ENCODE peak calls at places on chromosomes 3 and 15, in four cellular contexts. O is mucosa of descending colon, G is cardiac fibroblast, D is choroid plexus epithelial cell. H is an unnamed sample.

GRCh38 chr15:85142324-85142723 is 160.7 kb downstream of the PDE8A start:
- DNase-seq in O (no peak), G (peak), D (peak), H (no peak)

GRCh38 chr3:175187586-175187985 is 328.5 kb downstream of the NAALADL2 start:
- DNase-seq in G (no peak), O (no peak), D (no peak), H (no peak)

GRCh38 chr15:69760890-69761568 is 308.4 kb downstream of the RPLP1 start:
- DNase-seq in G (peak), O (peak), D (peak), H (peak)

GRCh38 chr3:120496278-120496975 is 45.6 kb upstream of the FSTL1 start:
- DNase-seq in O (no peak), G (peak), D (peak), H (no peak)

GRCh38 chr3:120795017-120795648 is 52.6 kb downstream of the GTF2E1 start:
- DNase-seq in G (peak), O (no peak), D (peak), H (peak)

GRCh38 chr3:40911928-40912327 is 287.4 kb upstream of the CTNNB1 start:
- DNase-seq in D (no peak), G (no peak), O (no peak), H (no peak)

GRCh38 chr3:37934631-37935289 is 55.8 kb upstream of the VILL start:
- DNase-seq in D (peak), O (no peak), G (peak), H (no peak)

GRCh38 chr15:84611631-84612030 is 10.8 kb downstream of the ZSCAN2 start:
- DNase-seq in O (no peak), G (no peak), D (no peak), H (no peak)

GRCh38 chr3:126390201-126390600 is 4.5 kb upstream of the CFAP100 start:
- DNase-seq in D (no peak), G (no peak), O (no peak), H (peak)

GRCh38 chr3:40719660-40720287 is 195.0 kb downstream of the ZNF621 start:
- DNase-seq in G (peak), O (no peak), D (peak), H (no peak)

GRCh38 chr3:80677796-80678195 is 910.0 kb upstream of the ROBO1 start:
- DNase-seq in G (peak), D (peak), O (no peak), H (no peak)

GRCh38 chr3:127775398-127776109 is 46.8 kb downstream of the MGLL start:
- DNase-seq in D (peak), O (no peak), G (peak), H (no peak)

GRCh38 chr15:100383302-100384107 is 41.7 kb upstream of the ADAMTS17 start:
- DNase-seq in O (no peak), G (peak), D (peak), H (no peak)

GRCh38 chr3:129441215-129441614 is 1.2 kb downstream of the IFT122 start:
- DNase-seq in D (peak), G (no peak), O (no peak), H (no peak)

GRCh38 chr15:29242466-29243242 is 27.0 kb downstream of the NSMCE3 start:
- DNase-seq in D (peak), G (peak), O (no peak), H (no peak)

GRCh38 chr15:89728254-89728653 is 22.8 kb downstream of the MESP1 start:
- DNase-seq in O (no peak), D (peak), G (peak), H (no peak)

GRCh38 chr3:194470615-194471014 is 16.2 kb downstream of the ATP13A3 start:
- DNase-seq in D (no peak), O (no peak), G (no peak), H (no peak)

GRCh38 chr3:194466761-194467356 is 19.9 kb downstream of the ATP13A3 start:
- DNase-seq in G (no peak), O (no peak), D (no peak), H (no peak)

GRCh38 chr3:194469977-194470376 is 16.8 kb downstream of the ATP13A3 start:
- DNase-seq in D (no peak), O (no peak), G (no peak), H (no peak)

GRCh38 chr3:194465920-194466570 is 20.8 kb downstream of the ATP13A3 start:
- DNase-seq in G (no peak), O (no peak), D (no peak), H (no peak)

GRCh38 chr3:194468086-194468485 is 18.7 kb downstream of the ATP13A3 start:
- DNase-seq in O (no peak), G (no peak), D (no peak), H (no peak)
- H3K4me3 ChIP-seq in O (no peak), G (no peak), D (no peak), H (no peak)

GRCh38 chr3:153165211-153165815 is 3.3 kb downstream of the RAP2B start:
- DNase-seq in O (no peak), D (peak), G (peak), H (no peak)
- H3K4me3 ChIP-seq in O (no peak), D (peak), G (no peak), H (no peak)

DNA sequence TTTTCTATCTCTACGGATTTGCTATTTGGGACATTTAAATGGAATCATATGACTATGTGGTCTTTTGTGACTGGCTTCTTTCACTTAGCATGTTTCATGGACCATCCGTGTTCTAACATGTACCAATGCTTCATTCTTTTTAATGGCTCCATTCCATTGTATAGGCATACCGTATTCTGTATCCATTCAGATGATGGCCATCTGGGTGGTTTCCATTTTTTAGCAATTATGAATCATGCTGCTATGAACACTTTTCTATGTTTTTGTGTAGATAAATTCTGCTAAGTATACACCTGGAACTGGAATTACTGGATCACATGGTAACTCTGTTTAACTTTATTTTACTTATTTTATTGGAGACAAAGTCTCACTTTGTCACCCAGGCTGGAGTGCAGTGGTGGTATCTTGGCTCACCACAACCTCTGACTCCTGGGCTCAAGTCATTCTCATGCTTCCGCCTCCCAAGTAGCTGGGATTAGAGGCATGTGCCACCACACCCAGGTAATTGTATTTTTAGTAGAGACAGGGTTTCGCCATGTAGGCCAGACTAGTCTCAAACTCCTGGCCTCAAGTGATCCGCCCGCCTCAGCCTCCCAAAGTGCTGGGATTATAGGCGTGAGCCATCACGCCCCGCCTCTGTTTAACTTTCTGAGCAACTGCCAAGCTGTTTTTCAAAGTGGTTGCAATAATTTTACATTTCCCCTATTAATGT is 13.4 kb downstream of the UBP1 start:
- DNase-seq in O (peak), D (no peak), G (no peak), H (no peak)
- H3K4me3 ChIP-seq in O (no peak), D (no peak), G (no peak), H (no peak)

DNA sequence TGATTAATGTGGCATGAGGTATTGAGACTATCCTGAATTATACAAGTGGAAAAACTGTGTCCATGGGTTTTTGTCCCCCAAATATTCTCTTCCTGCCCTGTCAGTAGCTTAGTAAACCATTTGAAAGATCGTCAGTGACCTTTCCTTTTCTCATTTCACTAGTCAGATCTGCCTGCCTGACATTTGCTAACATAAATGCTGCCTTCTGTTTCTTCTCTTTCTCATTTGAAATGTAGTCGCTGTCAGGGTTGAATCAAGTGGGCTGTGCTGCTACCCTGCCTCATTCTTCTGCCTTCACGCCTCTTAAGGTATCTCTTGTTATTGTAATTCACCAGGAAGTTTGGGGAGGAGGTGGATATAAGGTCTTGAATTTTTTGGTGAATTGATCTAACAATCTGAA is 67.5 kb downstream of the LRCH3 start:
- DNase-seq in D (no peak), G (no peak), O (no peak), H (no peak)
- H3K4me3 ChIP-seq in D (no peak), G (no peak), O (no peak), H (no peak)

DNA sequence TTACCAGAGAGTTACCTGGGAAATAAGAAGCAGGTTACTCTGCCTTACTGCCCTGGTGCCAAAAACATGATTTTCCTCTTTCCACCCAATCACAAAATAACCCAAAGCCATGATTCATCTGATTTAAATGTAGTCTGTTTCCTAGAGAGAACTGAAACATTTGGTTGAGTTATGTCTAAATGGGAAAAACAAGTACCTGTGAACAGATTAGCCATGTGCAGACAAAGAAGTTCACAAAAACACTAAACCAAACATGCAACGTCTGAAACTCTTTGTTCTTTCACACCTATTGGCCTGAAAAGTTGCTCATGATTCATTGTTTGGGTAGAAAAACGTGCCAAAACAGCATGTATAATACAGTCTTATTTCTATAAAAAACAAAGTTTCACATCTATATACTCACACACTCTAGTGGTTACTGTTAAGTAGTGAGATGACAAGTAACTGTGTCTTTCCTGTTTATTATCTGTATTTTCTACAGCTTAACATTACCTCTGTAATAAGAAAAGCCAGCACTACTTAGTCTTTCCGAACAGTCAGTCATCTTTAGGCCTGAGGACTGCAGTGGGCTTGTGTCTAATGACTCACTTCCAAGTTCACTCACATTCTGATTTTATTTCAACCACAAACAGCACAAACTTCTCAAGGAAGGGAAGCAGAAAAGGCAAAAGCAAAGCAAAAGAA is 30.1 kb downstream of the FAM174B start:
- DNase-seq in O (no peak), G (peak), D (peak), H (no peak)
- H3K4me3 ChIP-seq in O (no peak), G (no peak), D (no peak), H (no peak)

GRCh38 chr3:57594576-57594975 is 2.6 kb downstream of the ARF4 start:
- DNase-seq in D (no peak), O (no peak), G (no peak), H (no peak)

GRCh38 chr3:57596495-57597239 is 477 bp downstream of the ARF4 start:
- DNase-seq in O (peak), D (peak), G (peak), H (peak)

GRCh38 chr3:57597973-57598351 is 818 bp upstream of the ARF4 start:
- DNase-seq in O (peak), G (no peak), D (no peak), H (peak)

GRCh38 chr3:57600195-57600594 is 3.1 kb upstream of the ARF4 start:
- DNase-seq in G (no peak), D (no peak), O (no peak), H (no peak)

DNA sequence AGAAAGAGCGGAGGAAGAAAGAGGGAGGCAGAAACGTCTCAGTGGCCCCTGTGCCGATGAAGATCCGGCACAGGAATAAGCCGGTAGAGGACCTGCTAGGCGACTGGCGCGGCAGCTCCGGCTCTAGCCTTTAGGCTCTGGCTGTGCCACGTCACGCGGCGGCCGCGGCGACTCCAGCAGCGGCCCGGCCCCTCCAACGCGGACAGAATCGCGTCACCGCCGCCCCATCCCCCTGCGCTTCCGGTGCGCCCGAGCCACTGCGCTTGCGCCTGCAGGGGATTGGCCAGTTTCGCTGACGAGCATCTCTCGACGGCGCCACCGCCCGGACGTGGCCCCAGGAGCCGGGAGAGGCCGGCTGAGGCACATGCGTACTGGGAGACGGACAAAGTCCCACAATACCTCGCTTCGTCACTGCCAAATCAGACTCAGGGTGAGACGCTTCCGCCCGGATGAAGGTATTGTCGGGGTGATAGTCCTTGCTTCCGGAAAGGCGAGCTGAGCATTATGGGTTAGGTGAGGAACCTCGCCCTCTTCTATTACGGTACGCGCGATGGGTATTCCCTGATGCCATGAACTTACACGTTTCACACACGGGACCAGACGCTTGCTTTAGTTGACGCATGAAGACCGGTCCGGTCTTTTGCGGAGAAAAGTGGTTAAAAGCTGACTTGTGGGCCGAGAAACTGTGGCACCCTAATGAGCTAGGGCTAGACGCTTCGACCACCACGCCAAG is at the start of gene ARF4:
- DNase-seq in D (peak), G (peak), O (peak), H (peak)
- H3K4me3 ChIP-seq in D (peak), G (peak), O (peak), H (peak)

GRCh38 chr3:12186515-12187286 is 28.0 kb upstream of the TIMP4 start:
- DNase-seq in O (no peak), D (no peak), G (no peak), H (no peak)

GRCh38 chr3:12188681-12189287 is 30.1 kb upstream of the TIMP4 start:
- DNase-seq in D (no peak), O (no peak), G (no peak), H (no peak)

GRCh38 chr3:12187448-12188327 is 29.0 kb upstream of the TIMP4 start:
- DNase-seq in D (peak), O (peak), G (peak), H (peak)

GRCh38 chr3:12190221-12190807 is 31.6 kb upstream of the TIMP4 start:
- DNase-seq in D (no peak), G (no peak), O (no peak), H (no peak)

DNA sequence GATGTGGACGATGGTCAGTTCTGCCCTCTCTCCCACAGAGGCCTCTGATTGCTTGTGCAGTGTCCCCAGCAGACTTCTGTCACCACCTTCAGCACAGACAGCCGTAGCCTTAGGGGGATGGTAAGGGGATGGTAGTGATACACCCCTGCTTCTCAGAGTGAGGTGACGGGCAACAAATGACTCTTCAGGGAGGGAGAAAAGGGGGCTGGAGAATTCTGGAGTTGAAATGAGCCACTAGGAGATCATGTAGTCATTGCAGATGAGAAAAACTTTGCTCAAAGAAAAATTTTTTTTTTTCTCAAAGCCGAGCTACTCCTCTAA is 29.6 kb upstream of the TIMP4 start:
- DNase-seq in O (no peak), G (no peak), D (no peak), H (no peak)
- H3K4me3 ChIP-seq in O (no peak), G (no peak), D (no peak), H (no peak)